ENCODE peak calls at places on chromosome 12, in five cellular contexts. One of them, this sample, is unnamed.

GRCh38 chr12:96401061-96401871 is 1.0 kb upstream of the CDK17 start:
- DNase-seq in IMR-90: peak
- DNase-seq in nucleus accumbens: no peak
- DNase-seq in amygdala: no peak
- DNase-seq in cardiac muscle cell: peak
- DNase-seq in this sample: peak

GRCh38 chr12:267581-268482 is 5.2 kb upstream of the SLC6A13 start:
- DNase-seq in IMR-90: peak
- DNase-seq in nucleus accumbens: no peak
- DNase-seq in amygdala: no peak
- DNase-seq in cardiac muscle cell: peak
- DNase-seq in this sample: no peak

GRCh38 chr12:45991289-45992249 is 1.2 kb upstream of the SCAF11 start:
- DNase-seq in IMR-90: peak
- DNase-seq in nucleus accumbens: peak
- DNase-seq in amygdala: peak
- DNase-seq in cardiac muscle cell: peak
- DNase-seq in this sample: peak

GRCh38 chr12:90290980-90291975 is 582.6 kb upstream of the ATP2B1 start:
- DNase-seq in IMR-90: no peak
- DNase-seq in nucleus accumbens: no peak
- DNase-seq in amygdala: no peak
- DNase-seq in cardiac muscle cell: no peak
- DNase-seq in this sample: no peak

GRCh38 chr12:13189254-13189653 is 7.3 kb upstream of the EMP1 start:
- DNase-seq in IMR-90: no peak
- DNase-seq in nucleus accumbens: no peak
- DNase-seq in amygdala: no peak
- DNase-seq in cardiac muscle cell: no peak
- DNase-seq in this sample: no peak

GRCh38 chr12:120598674-120599463 is 17.7 kb upstream of the POP5 start:
- DNase-seq in IMR-90: peak
- DNase-seq in nucleus accumbens: no peak
- DNase-seq in amygdala: no peak
- DNase-seq in cardiac muscle cell: no peak
- DNase-seq in this sample: no peak

GRCh38 chr12:63867026-63867425 is 22.5 kb downstream of the SRGAP1 start:
- DNase-seq in IMR-90: no peak
- DNase-seq in nucleus accumbens: no peak
- DNase-seq in amygdala: no peak
- DNase-seq in cardiac muscle cell: no peak
- DNase-seq in this sample: no peak

GRCh38 chr12:127230843-127231260 is 1036.1 kb upstream of the TMEM132C start:
- DNase-seq in IMR-90: peak
- DNase-seq in nucleus accumbens: no peak
- DNase-seq in amygdala: no peak
- DNase-seq in cardiac muscle cell: no peak
- DNase-seq in this sample: no peak

GRCh38 chr12:127162902-127163301 is 1104.1 kb upstream of the TMEM132C start:
- DNase-seq in IMR-90: peak
- DNase-seq in nucleus accumbens: no peak
- DNase-seq in amygdala: no peak
- DNase-seq in cardiac muscle cell: no peak
- DNase-seq in this sample: no peak

GRCh38 chr12:119835068-119835467 is 42.1 kb downstream of the CIT start:
- DNase-seq in IMR-90: peak
- DNase-seq in nucleus accumbens: no peak
- DNase-seq in amygdala: no peak
- DNase-seq in cardiac muscle cell: no peak
- DNase-seq in this sample: no peak

GRCh38 chr12:34595749-34596733 is 573.7 kb downstream of the ALG10 start:
- DNase-seq in IMR-90: no peak
- DNase-seq in nucleus accumbens: no peak
- DNase-seq in amygdala: no peak
- DNase-seq in cardiac muscle cell: no peak
- DNase-seq in this sample: no peak

GRCh38 chr12:17928708-17929366 is 161.2 kb downstream of the RERGL start:
- DNase-seq in IMR-90: peak
- DNase-seq in nucleus accumbens: no peak
- DNase-seq in amygdala: no peak
- DNase-seq in cardiac muscle cell: no peak
- DNase-seq in this sample: no peak

GRCh38 chr12:49920241-49920914 is 16.7 kb upstream of the FAIM2 start:
- DNase-seq in IMR-90: peak
- DNase-seq in nucleus accumbens: no peak
- DNase-seq in amygdala: no peak
- DNase-seq in cardiac muscle cell: no peak
- DNase-seq in this sample: no peak

GRCh38 chr12:132367852-132368251 is 38.5 kb upstream of the GALNT9 start:
- DNase-seq in IMR-90: no peak
- DNase-seq in nucleus accumbens: no peak
- DNase-seq in amygdala: no peak
- DNase-seq in cardiac muscle cell: no peak
- DNase-seq in this sample: no peak

GRCh38 chr12:112319395-112319794 is 62.8 kb downstream of the HECTD4 start:
- DNase-seq in IMR-90: no peak
- DNase-seq in nucleus accumbens: no peak
- DNase-seq in amygdala: no peak
- DNase-seq in cardiac muscle cell: no peak
- DNase-seq in this sample: no peak

GRCh38 chr12:53380797-53381738 is 1.1 kb downstream of the SP1 start:
- DNase-seq in IMR-90: peak
- DNase-seq in nucleus accumbens: no peak
- DNase-seq in amygdala: no peak
- DNase-seq in cardiac muscle cell: no peak
- DNase-seq in this sample: no peak

GRCh38 chr12:31897791-31898503 is 61.3 kb upstream of the RESF1 start:
- DNase-seq in IMR-90: no peak
- DNase-seq in nucleus accumbens: no peak
- DNase-seq in amygdala: no peak
- DNase-seq in cardiac muscle cell: peak
- DNase-seq in this sample: no peak

GRCh38 chr12:108234155-108234554 is 105.0 kb downstream of the CMKLR1 start:
- DNase-seq in IMR-90: no peak
- DNase-seq in nucleus accumbens: no peak
- DNase-seq in amygdala: no peak
- DNase-seq in cardiac muscle cell: no peak
- DNase-seq in this sample: no peak

GRCh38 chr12:31297572-31298509 is 28.1 kb downstream of the SINHCAF start:
- DNase-seq in IMR-90: no peak
- DNase-seq in nucleus accumbens: no peak
- DNase-seq in amygdala: no peak
- DNase-seq in cardiac muscle cell: no peak
- DNase-seq in this sample: no peak